ENCODE peak calls at places on chromosomes 3 and 15, in ten cellular contexts. One of them, this sample, is unnamed.

GRCh38 chr3:192902481-192903023 is 15.1 kb downstream of the MB21D2 start:
- DNase-seq in fibroblast of pulmonary artery: no peak
- DNase-seq in GM20000: no peak
- DNase-seq in LoVo: no peak
- DNase-seq in NCI-H2171 treated with DMSO at 0.1 percent for 48 hours: no peak
- DNase-seq in M059J: no peak
- DNase-seq in WTC11: no peak
- DNase-seq in DMS79 treated with DMSO at 0.1 percent for 48 hours: no peak
- DNase-seq in hypothalamus: no peak
- DNase-seq in NAMALWA: no peak
- DNase-seq in this sample: no peak

GRCh38 chr3:29601861-29602585 is 321.2 kb downstream of the RBMS3 start:
- DNase-seq in NCI-H2171 treated with DMSO at 0.1 percent for 48 hours: no peak
- DNase-seq in WTC11: no peak
- DNase-seq in fibroblast of pulmonary artery: peak
- DNase-seq in GM20000: no peak
- DNase-seq in hypothalamus: no peak
- DNase-seq in NAMALWA: no peak
- DNase-seq in LoVo: no peak
- DNase-seq in DMS79 treated with DMSO at 0.1 percent for 48 hours: no peak
- DNase-seq in M059J: no peak
- DNase-seq in this sample: no peak

GRCh38 chr3:138434276-138434874 is at the start of gene ESYT3:
- DNase-seq in LoVo: peak
- DNase-seq in hypothalamus: peak
- DNase-seq in WTC11: peak
- DNase-seq in fibroblast of pulmonary artery: peak
- DNase-seq in M059J: peak
- DNase-seq in GM20000: peak
- DNase-seq in NCI-H2171 treated with DMSO at 0.1 percent for 48 hours: peak
- DNase-seq in NAMALWA: no peak
- DNase-seq in DMS79 treated with DMSO at 0.1 percent for 48 hours: peak
- DNase-seq in this sample: peak

GRCh38 chr3:12436514-12437222 is 47.6 kb upstream of the TSEN2 start:
- DNase-seq in GM20000: no peak
- DNase-seq in DMS79 treated with DMSO at 0.1 percent for 48 hours: no peak
- DNase-seq in NAMALWA: no peak
- DNase-seq in hypothalamus: no peak
- DNase-seq in fibroblast of pulmonary artery: peak
- DNase-seq in M059J: peak
- DNase-seq in NCI-H2171 treated with DMSO at 0.1 percent for 48 hours: no peak
- DNase-seq in LoVo: no peak
- DNase-seq in WTC11: no peak
- DNase-seq in this sample: no peak

GRCh38 chr3:52399131-52399530 is 45.8 kb downstream of the SEMA3G start:
- DNase-seq in NAMALWA: no peak
- DNase-seq in NCI-H2171 treated with DMSO at 0.1 percent for 48 hours: no peak
- DNase-seq in M059J: no peak
- DNase-seq in DMS79 treated with DMSO at 0.1 percent for 48 hours: no peak
- DNase-seq in fibroblast of pulmonary artery: no peak
- DNase-seq in hypothalamus: no peak
- DNase-seq in LoVo: no peak
- DNase-seq in GM20000: no peak
- DNase-seq in WTC11: no peak
- DNase-seq in this sample: no peak

GRCh38 chr3:131846296-131846924 is 188.4 kb downstream of the CPNE4 start:
- DNase-seq in DMS79 treated with DMSO at 0.1 percent for 48 hours: no peak
- DNase-seq in fibroblast of pulmonary artery: no peak
- DNase-seq in M059J: no peak
- DNase-seq in GM20000: peak
- DNase-seq in NAMALWA: no peak
- DNase-seq in LoVo: no peak
- DNase-seq in hypothalamus: no peak
- DNase-seq in NCI-H2171 treated with DMSO at 0.1 percent for 48 hours: no peak
- DNase-seq in WTC11: no peak
- DNase-seq in this sample: no peak

GRCh38 chr3:127339016-127339415 is 51.2 kb upstream of the PRR20G start:
- DNase-seq in hypothalamus: no peak
- DNase-seq in WTC11: no peak
- DNase-seq in NAMALWA: no peak
- DNase-seq in NCI-H2171 treated with DMSO at 0.1 percent for 48 hours: no peak
- DNase-seq in GM20000: no peak
- DNase-seq in LoVo: no peak
- DNase-seq in DMS79 treated with DMSO at 0.1 percent for 48 hours: no peak
- DNase-seq in fibroblast of pulmonary artery: no peak
- DNase-seq in M059J: no peak
- DNase-seq in this sample: no peak

GRCh38 chr15:78203346-78204225 is 30.8 kb downstream of the ACSBG1 start:
- DNase-seq in LoVo: no peak
- DNase-seq in NCI-H2171 treated with DMSO at 0.1 percent for 48 hours: no peak
- DNase-seq in WTC11: no peak
- DNase-seq in NAMALWA: no peak
- DNase-seq in fibroblast of pulmonary artery: no peak
- DNase-seq in M059J: no peak
- DNase-seq in hypothalamus: peak
- DNase-seq in GM20000: no peak
- DNase-seq in DMS79 treated with DMSO at 0.1 percent for 48 hours: no peak
- DNase-seq in this sample: no peak

GRCh38 chr3:19348929-19349564 is 200.7 kb downstream of the KCNH8 start:
- DNase-seq in DMS79 treated with DMSO at 0.1 percent for 48 hours: no peak
- DNase-seq in WTC11: no peak
- DNase-seq in fibroblast of pulmonary artery: peak
- DNase-seq in NCI-H2171 treated with DMSO at 0.1 percent for 48 hours: peak
- DNase-seq in hypothalamus: no peak
- DNase-seq in NAMALWA: peak
- DNase-seq in M059J: peak
- DNase-seq in GM20000: peak
- DNase-seq in LoVo: peak
- DNase-seq in this sample: peak

GRCh38 chr3:46372492-46373359 is 2.0 kb downstream of the CCR5 start:
- DNase-seq in GM20000: peak
- DNase-seq in M059J: peak
- DNase-seq in NAMALWA: peak
- DNase-seq in fibroblast of pulmonary artery: peak
- DNase-seq in NCI-H2171 treated with DMSO at 0.1 percent for 48 hours: peak
- DNase-seq in hypothalamus: no peak
- DNase-seq in WTC11: no peak
- DNase-seq in DMS79 treated with DMSO at 0.1 percent for 48 hours: no peak
- DNase-seq in LoVo: no peak
- DNase-seq in this sample: peak

This sample was measured in GM23338.